ENCODE peak calls at places on chromosomes 16 and 17, in seven cellular contexts. I is hepatic stellate cell, C is GM03348, Z is lung microvascular endothelial cell, S is cardiac fibroblast, M is chondrocyte, P is HEK293T. G is an unnamed sample.

GRCh38 chr17:38326996-38327792 is 16.6 kb downstream of the GPR179 start:
- DNase-seq in I (no peak), C (no peak), Z (peak), S (peak), M (no peak), P (no peak), G (no peak)

GRCh38 chr16:22220714-22221113 is 14.6 kb downstream of the EEF2K start:
- DNase-seq in I (no peak), C (no peak), Z (no peak), S (peak), M (no peak), P (no peak), G (no peak)

GRCh38 chr16:49620158-49620867 is 235.6 kb downstream of the ZNF423 start:
- DNase-seq in I (peak), C (peak), Z (peak), S (peak), M (peak), P (no peak), G (no peak)

GRCh38 chr17:48944519-48945260 is at the start of gene SNF8:
- DNase-seq in I (peak), C (peak), Z (peak), S (peak), M (peak), P (peak), G (peak)

GRCh38 chr17:64920419-64921172 is 1.3 kb upstream of the LRRC37A3 start:
- DNase-seq in I (no peak), C (no peak), Z (no peak), S (no peak), M (no peak), P (no peak), G (no peak)

GRCh38 chr16:56789360-56789759 is 59.4 kb downstream of the NUP93 start:
- DNase-seq in I (peak), C (no peak), Z (peak), S (peak), M (no peak), P (peak), G (no peak)

GRCh38 chr16:73813523-73813922 is 483.1 kb upstream of the PSMD7 start:
- DNase-seq in I (no peak), C (no peak), Z (no peak), S (no peak), M (no peak), P (no peak), G (no peak)

GRCh38 chr16:473046-474043 is 47.9 kb downstream of the RAB11FIP3 start:
- DNase-seq in I (no peak), C (no peak), Z (no peak), S (no peak), M (no peak), P (no peak), G (no peak)

GRCh38 chr17:15908378-15908777 is 36.6 kb upstream of the ADORA2B start:
- DNase-seq in I (no peak), C (no peak), Z (no peak), S (no peak), M (no peak), P (no peak), G (no peak)

GRCh38 chr17:48549909-48550308 is 5.0 kb upstream of the HOXB2 start:
- DNase-seq in I (peak), C (no peak), Z (no peak), S (no peak), M (no peak), P (no peak), G (no peak)

GRCh38 chr16:2782583-2783351 is 4.6 kb downstream of the PRSS33 start:
- DNase-seq in I (no peak), C (no peak), Z (no peak), S (no peak), M (peak), P (no peak), G (no peak)

GRCh38 chr16:73054732-73055481 is 7.0 kb upstream of the ZFHX3 start:
- DNase-seq in I (no peak), C (peak), Z (no peak), S (peak), M (no peak), P (no peak), G (no peak)

GRCh38 chr16:67594956-67595355 is 32.6 kb downstream of the CTCF start:
- DNase-seq in I (no peak), C (peak), Z (peak), S (peak), M (no peak), P (no peak), G (no peak)

GRCh38 chr17:50594040-50594618 is 33.6 kb downstream of the CACNA1G start:
- DNase-seq in I (no peak), C (no peak), Z (no peak), S (no peak), M (no peak), P (no peak), G (no peak)

GRCh38 chr16:83958137-83958810 is 5.2 kb downstream of the OSGIN1 start:
- DNase-seq in I (no peak), C (no peak), Z (no peak), S (no peak), M (no peak), P (no peak), G (no peak)

GRCh38 chr17:73769480-73769879 is 125.2 kb upstream of the SDK2 start:
- DNase-seq in I (no peak), C (no peak), Z (no peak), S (no peak), M (no peak), P (no peak), G (no peak)

GRCh38 chr16:30555848-30556473 is 2.2 kb downstream of the ZNF764 start:
- DNase-seq in I (no peak), C (no peak), Z (no peak), S (no peak), M (no peak), P (no peak), G (no peak)

GRCh38 chr17:39186481-39187002 is 10.9 kb downstream of the CACNB1 start:
- DNase-seq in I (no peak), C (no peak), Z (no peak), S (no peak), M (no peak), P (no peak), G (no peak)

GRCh38 chr16:50881953-50882352 is 140.1 kb downstream of the CYLD start:
- DNase-seq in I (no peak), C (no peak), Z (no peak), S (no peak), M (no peak), P (no peak), G (no peak)

GRCh38 chr17:9217151-9218067 is 196.1 kb downstream of the NTN1 start:
- DNase-seq in I (peak), C (peak), Z (peak), S (peak), M (no peak), P (no peak), G (no peak)

GRCh38 chr16:73196670-73197069 is 148.7 kb upstream of the ZFHX3 start:
- DNase-seq in I (peak), C (peak), Z (peak), S (peak), M (no peak), P (peak), G (peak)

G was measured in pulmonary artery endothelial cell.